ENCODE peak calls at places on chromosomes 1 and 21, in five cellular contexts. D, L, R, E and G are unnamed samples.
A peak's percentile ranks its signal among the peaks of the same experiment; 100 is the strongest.

GRCh38 chr1:24364605-24364974 is 45.4 kb downstream of the GRHL3 start:
- DNase-seq in D (no peak), E (no peak), R (no peak), L (no peak), G (no peak)

GRCh38 chr1:30295674-30296073 is 427.7 kb downstream of the MATN1 start:
- DNase-seq in E (no peak), L (no peak), D (no peak), R (no peak), G (no peak)

GRCh38 chr1:171140466-171140865 is 44.6 kb upstream of the FMO2 start:
- DNase-seq in R (no peak), D (no peak), L (no peak), E (no peak), G (no peak)

GRCh38 chr1:150764617-150765090 is 924 bp downstream of the CTSS start:
- DNase-seq in E (no peak), D (peak; percentile 1), L (no peak), R (no peak), G (no peak)

GRCh38 chr1:228879164-228879563 is 143.9 kb downstream of the RHOU start:
- DNase-seq in D (no peak), L (no peak), E (no peak), R (no peak), G (no peak)

GRCh38 chr1:118429856-118430255 is 244.8 kb upstream of the SPAG17 start:
- DNase-seq in L (no peak), R (no peak), E (no peak), D (no peak), G (no peak)

GRCh38 chr1:218488986-218489385 is 143.8 kb downstream of the TGFB2 start:
- DNase-seq in D (no peak), L (no peak), R (no peak), E (no peak), G (no peak)

GRCh38 chr1:226677121-226678020 is 61.7 kb downstream of the ITPKB start:
- DNase-seq in L (no peak), D (no peak), R (no peak), E (no peak), G (no peak)

GRCh38 chr1:116393015-116393414 is 20.0 kb downstream of the ATP1A1 start:
- DNase-seq in L (no peak), R (no peak), D (no peak), E (no peak), G (no peak)

GRCh38 chr1:10339815-10340214 is 59.0 kb upstream of the PGD start:
- DNase-seq in L (peak; percentile 59), R (no peak), E (peak; percentile 58), D (no peak), G (peak; percentile 44)

GRCh38 chr1:27719286-27720251 is 6.2 kb upstream of the FAM76A start:
- DNase-seq in D (no peak), R (no peak), L (no peak), E (no peak), G (no peak)

GRCh38 chr1:22142315-22143064 is 407 bp downstream of the WNT4 start:
- DNase-seq in D (no peak), E (peak; percentile 64), L (peak; percentile 60), R (no peak), G (no peak)

GRCh38 chr1:99707535-99708142 is 58.8 kb downstream of the FRRS1 start:
- DNase-seq in D (peak; percentile 55), E (peak; percentile 82), R (peak; percentile 11), L (peak; percentile 67), G (peak; percentile 38)

GRCh38 chr1:220119043-220119512 is 25.1 kb downstream of the IARS2 start:
- DNase-seq in E (no peak), R (no peak), D (no peak), L (peak; percentile 64), G (no peak)

GRCh38 chr1:110281363-110282290 is 57.5 kb upstream of the RBM15 start:
- DNase-seq in E (no peak), L (no peak), R (no peak), D (no peak), G (no peak)

GRCh38 chr1:156750191-156750931 is 1.1 kb downstream of the HDGF start:
- DNase-seq in R (no peak), E (no peak), L (no peak), D (no peak), G (no peak)

GRCh38 chr1:109152196-109152595 is 38.3 kb downstream of the ELAPOR1 start:
- DNase-seq in L (no peak), E (no peak), D (no peak), R (no peak), G (no peak)

GRCh38 chr1:232678185-232678886 is 48.4 kb upstream of the SIPA1L2 start:
- DNase-seq in D (no peak), E (no peak), L (no peak), R (no peak), G (no peak)

DNA sequence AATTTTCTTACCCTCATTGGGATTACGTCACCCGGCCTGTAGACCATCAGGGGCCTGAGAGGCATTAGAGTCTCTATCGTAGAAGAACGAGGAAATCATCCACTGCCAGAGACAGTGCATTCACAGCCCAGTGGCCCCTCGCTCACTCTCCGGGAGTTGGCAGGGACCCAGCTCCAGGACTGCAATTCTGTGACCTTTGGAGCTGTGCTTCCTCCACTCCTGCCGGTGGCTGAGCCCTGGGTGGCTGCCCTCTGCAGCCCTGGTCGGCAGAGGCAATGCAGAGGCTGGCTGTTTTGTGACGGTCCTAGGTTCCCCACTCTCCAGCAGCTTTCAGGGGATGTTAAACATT is 12.7 kb downstream of the SLC37A1 start:
- DNase-seq in E (no peak), R (no peak), L (no peak), D (peak; percentile 75), G (no peak)
- TF ChIP-seq SUZ12 in E (no peak), R (no peak), L (no peak), D (no peak), G (no peak)

DNA sequence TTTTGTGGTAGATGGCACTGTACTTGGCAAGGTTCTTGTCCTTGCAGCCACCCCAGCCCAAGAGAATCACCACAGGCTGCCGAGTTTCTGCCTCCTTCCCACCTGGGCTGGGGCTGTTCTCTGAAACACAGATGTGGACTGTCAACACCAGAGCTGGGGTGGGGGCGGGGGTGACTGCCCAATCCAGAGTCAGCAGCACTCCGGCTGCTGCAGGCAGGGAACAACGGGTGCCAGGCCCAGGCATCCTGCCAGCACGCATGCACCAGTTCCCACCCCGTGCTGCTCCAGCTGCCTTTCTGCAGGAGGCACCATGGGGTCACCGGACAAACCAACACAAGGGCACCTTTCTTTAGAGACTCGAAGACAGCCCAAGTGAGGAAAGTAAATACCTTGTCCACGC is 14.1 kb downstream of the TMEM53 start:
- DNase-seq in L (no peak), D (no peak), R (no peak), E (no peak), G (no peak)
- TF ChIP-seq SUZ12 in L (no peak), D (no peak), R (no peak), E (no peak), G (no peak)

DNA sequence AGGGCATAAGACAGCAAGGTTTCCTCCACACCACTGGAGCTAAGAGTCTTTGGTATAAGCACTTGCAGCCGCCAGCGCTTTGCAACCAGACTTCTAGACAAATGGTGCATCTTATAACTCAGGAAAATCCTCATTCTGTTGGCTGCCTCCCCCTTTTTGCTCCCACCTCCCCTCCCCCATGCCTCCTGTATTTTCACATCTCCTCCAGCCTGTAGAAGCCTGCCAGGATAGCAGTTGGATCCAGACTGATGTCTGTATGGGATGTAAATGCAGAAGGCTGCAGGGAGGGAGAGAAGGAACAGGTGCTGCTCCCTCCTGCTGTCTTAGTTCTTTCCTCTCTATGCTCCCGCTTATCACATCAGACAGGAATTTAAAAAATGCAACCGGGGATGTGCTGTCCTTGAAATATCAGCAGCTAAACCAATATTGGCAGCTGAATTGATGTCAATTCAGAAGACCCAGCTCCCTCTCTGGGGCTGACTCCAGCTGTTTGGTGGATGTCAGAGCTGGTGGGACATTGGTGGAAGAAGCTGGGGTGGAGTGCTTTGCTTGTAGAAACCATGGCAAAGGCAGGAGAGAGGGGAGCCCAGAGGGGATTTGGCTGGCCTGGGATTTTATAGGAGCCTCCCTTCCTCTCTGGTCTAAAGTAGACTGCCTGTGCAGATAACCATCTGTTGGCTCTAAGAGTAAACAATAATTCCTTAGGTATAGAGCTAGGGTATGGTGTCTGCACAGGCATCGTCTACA is 53.5 kb downstream of the NFASC start:
- DNase-seq in L (no peak), D (peak; percentile 66), E (no peak), R (no peak), G (peak; percentile 88)
- TF ChIP-seq SUZ12 in L (no peak), D (no peak), E (no peak), R (no peak), G (no peak)

GRCh38 chr1:176773038-176773437 is 310.1 kb downstream of the PAPPA2 start:
- DNase-seq in R (no peak), E (no peak), L (no peak), D (no peak), G (no peak)

GRCh38 chr1:176779655-176780328 is 316.8 kb downstream of the PAPPA2 start:
- DNase-seq in L (no peak), R (no peak), D (no peak), E (no peak), G (no peak)

GRCh38 chr1:176778056-176778455 is 315.1 kb downstream of the PAPPA2 start:
- DNase-seq in D (no peak), E (no peak), R (no peak), L (no peak), G (no peak)

GRCh38 chr1:176774224-176774623 is 311.2 kb downstream of the PAPPA2 start:
- DNase-seq in L (no peak), D (no peak), R (no peak), E (no peak), G (no peak)

DNA sequence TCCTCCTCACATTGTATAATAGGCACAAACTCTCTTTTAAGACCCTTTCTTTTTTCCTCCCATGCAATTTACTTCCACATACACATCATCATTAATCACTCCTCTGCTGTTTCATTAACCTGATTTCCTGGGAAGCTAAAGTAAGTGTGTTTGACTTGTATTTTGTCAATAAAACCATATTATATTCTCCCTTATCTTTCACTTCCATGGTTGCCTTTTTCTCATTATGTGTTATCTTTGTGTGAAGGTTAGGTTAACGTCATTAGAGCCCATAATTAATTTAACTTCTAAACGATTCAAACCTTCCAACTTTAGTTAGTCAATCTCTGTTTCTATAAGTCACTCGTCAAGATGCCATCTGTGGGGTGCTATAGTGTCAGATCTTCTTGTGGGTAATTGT is 313.0 kb downstream of the PAPPA2 start:
- DNase-seq in E (no peak), R (no peak), D (no peak), L (no peak), G (no peak)
- TF ChIP-seq SUZ12 in E (no peak), R (no peak), D (no peak), L (no peak), G (no peak)

DNA sequence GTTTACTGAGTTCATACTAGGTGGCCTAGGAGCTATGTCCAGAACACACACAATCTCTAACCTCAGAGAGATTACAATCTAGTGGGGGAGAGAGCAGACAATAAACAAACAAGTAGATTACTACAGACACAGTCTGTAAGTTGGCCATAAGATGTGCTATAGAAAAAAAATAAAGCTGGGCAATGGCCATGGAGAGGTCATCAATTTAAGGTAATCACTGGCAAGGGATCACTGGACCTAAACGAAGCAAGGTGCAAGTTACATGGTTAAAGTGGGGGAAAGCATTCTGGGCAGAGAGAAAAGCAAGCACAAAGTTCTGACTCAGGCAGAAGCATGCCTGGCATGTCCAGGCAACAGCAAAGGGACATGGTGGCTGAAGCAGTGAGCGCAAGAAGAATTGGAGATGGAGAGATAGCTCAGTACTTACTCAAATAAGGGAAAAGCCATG is 147.0 kb downstream of the RERE start:
- DNase-seq in R (no peak), E (no peak), L (no peak), D (peak; percentile 79), G (no peak)
- TF ChIP-seq SUZ12 in R (no peak), E (no peak), L (no peak), D (no peak), G (no peak)